ENCODE peak calls at places on chromosome 18, in six cellular contexts. One of them, this sample, is unnamed.

GRCh38 chr18:62634471-62634870 is 80.9 kb upstream of the PHLPP1 start:
- DNase-seq in GM23338: no peak
- DNase-seq in HepG2: no peak
- DNase-seq in spleen: no peak
- DNase-seq in breast epithelium: no peak
- DNase-seq in K562: peak
- DNase-seq in this sample: no peak

GRCh38 chr18:56756971-56757370 is 105.8 kb downstream of the WDR7 start:
- DNase-seq in GM23338: no peak
- DNase-seq in HepG2: no peak
- DNase-seq in spleen: no peak
- DNase-seq in breast epithelium: no peak
- DNase-seq in K562: no peak
- DNase-seq in this sample: peak

GRCh38 chr18:21980744-21981143 is 188.6 kb upstream of the GATA6 start:
- DNase-seq in GM23338: no peak
- DNase-seq in HepG2: peak
- DNase-seq in spleen: no peak
- DNase-seq in breast epithelium: no peak
- DNase-seq in K562: no peak
- DNase-seq in this sample: no peak

GRCh38 chr18:5717241-5717640 is 173.4 kb upstream of the EPB41L3 start:
- DNase-seq in GM23338: no peak
- DNase-seq in HepG2: no peak
- DNase-seq in spleen: no peak
- DNase-seq in breast epithelium: no peak
- DNase-seq in K562: no peak
- DNase-seq in this sample: no peak

GRCh38 chr18:35030234-35030989 is 10.8 kb upstream of the MAPRE2 start:
- DNase-seq in GM23338: no peak
- DNase-seq in HepG2: no peak
- DNase-seq in spleen: no peak
- DNase-seq in breast epithelium: no peak
- DNase-seq in K562: no peak
- DNase-seq in this sample: no peak

GRCh38 chr18:68667121-68667520 is 47.8 kb downstream of the TMX3 start:
- DNase-seq in GM23338: no peak
- DNase-seq in HepG2: no peak
- DNase-seq in spleen: no peak
- DNase-seq in breast epithelium: no peak
- DNase-seq in K562: no peak
- DNase-seq in this sample: no peak

GRCh38 chr18:11553098-11553940 is 56.1 kb upstream of the SLC35G4 start:
- DNase-seq in GM23338: peak
- DNase-seq in HepG2: peak
- DNase-seq in spleen: no peak
- DNase-seq in breast epithelium: no peak
- DNase-seq in K562: peak
- DNase-seq in this sample: peak

GRCh38 chr18:35998967-35999366 is 26.5 kb downstream of the RMP24 start:
- DNase-seq in GM23338: peak
- DNase-seq in HepG2: no peak
- DNase-seq in spleen: no peak
- DNase-seq in breast epithelium: no peak
- DNase-seq in K562: peak
- DNase-seq in this sample: no peak

GRCh38 chr18:70559446-70559845 is 270.6 kb downstream of the SOCS6 start:
- DNase-seq in GM23338: no peak
- DNase-seq in HepG2: no peak
- DNase-seq in spleen: no peak
- DNase-seq in breast epithelium: no peak
- DNase-seq in K562: no peak
- DNase-seq in this sample: no peak

GRCh38 chr18:11980555-11981382 is 538 bp upstream of the IMPA2 start:
- DNase-seq in GM23338: peak
- DNase-seq in HepG2: peak
- DNase-seq in spleen: peak
- DNase-seq in breast epithelium: peak
- DNase-seq in K562: peak
- DNase-seq in this sample: peak

GRCh38 chr18:59220784-59221765 is 1.1 kb downstream of the GRP start:
- DNase-seq in GM23338: peak
- DNase-seq in HepG2: no peak
- DNase-seq in spleen: no peak
- DNase-seq in breast epithelium: no peak
- DNase-seq in K562: no peak
- DNase-seq in this sample: no peak

GRCh38 chr18:35680139-35680551 is 98.6 kb downstream of the GALNT1 start:
- DNase-seq in GM23338: no peak
- DNase-seq in HepG2: peak
- DNase-seq in spleen: no peak
- DNase-seq in breast epithelium: no peak
- DNase-seq in K562: no peak
- DNase-seq in this sample: no peak

GRCh38 chr18:77124452-77124922 is 8.1 kb downstream of the MBP start:
- DNase-seq in GM23338: peak
- DNase-seq in HepG2: no peak
- DNase-seq in spleen: peak
- DNase-seq in breast epithelium: no peak
- DNase-seq in K562: no peak
- DNase-seq in this sample: no peak

GRCh38 chr18:13503839-13504238 is 222.5 kb downstream of the FAM210A start:
- DNase-seq in GM23338: no peak
- DNase-seq in HepG2: no peak
- DNase-seq in spleen: no peak
- DNase-seq in breast epithelium: no peak
- DNase-seq in K562: no peak
- DNase-seq in this sample: no peak

GRCh38 chr18:55100817-55101457 is 141.7 kb upstream of the CCDC68 start:
- DNase-seq in GM23338: no peak
- DNase-seq in HepG2: no peak
- DNase-seq in spleen: no peak
- DNase-seq in breast epithelium: no peak
- DNase-seq in K562: no peak
- DNase-seq in this sample: no peak

GRCh38 chr18:154151-154550 is 4.2 kb upstream of the USP14 start:
- DNase-seq in GM23338: no peak
- DNase-seq in HepG2: no peak
- DNase-seq in spleen: no peak
- DNase-seq in breast epithelium: no peak
- DNase-seq in K562: no peak
- DNase-seq in this sample: no peak

GRCh38 chr18:44901283-44901682 is 220.6 kb downstream of the SETBP1 start:
- DNase-seq in GM23338: peak
- DNase-seq in HepG2: no peak
- DNase-seq in spleen: no peak
- DNase-seq in breast epithelium: no peak
- DNase-seq in K562: no peak
- DNase-seq in this sample: no peak

GRCh38 chr18:12911025-12911927 is 27.2 kb upstream of the PTPN2 start:
- DNase-seq in GM23338: peak
- DNase-seq in HepG2: no peak
- DNase-seq in spleen: peak
- DNase-seq in breast epithelium: no peak
- DNase-seq in K562: no peak
- DNase-seq in this sample: no peak

GRCh38 chr18:73414069-73414468 is 546.3 kb upstream of the NETO1 start:
- DNase-seq in GM23338: no peak
- DNase-seq in HepG2: no peak
- DNase-seq in spleen: no peak
- DNase-seq in breast epithelium: no peak
- DNase-seq in K562: no peak
- DNase-seq in this sample: no peak

GRCh38 chr18:37019157-37019571 is 190.2 kb downstream of the KIAA1328 start:
- DNase-seq in GM23338: peak
- DNase-seq in HepG2: peak
- DNase-seq in spleen: no peak
- DNase-seq in breast epithelium: no peak
- DNase-seq in K562: no peak
- DNase-seq in this sample: no peak

GRCh38 chr18:21686282-21687105 is 18.1 kb downstream of the ABHD3 start:
- DNase-seq in GM23338: no peak
- DNase-seq in HepG2: peak
- DNase-seq in spleen: no peak
- DNase-seq in breast epithelium: no peak
- DNase-seq in K562: peak
- DNase-seq in this sample: no peak

GRCh38 chr18:58334061-58334460 is 290.0 kb downstream of the NEDD4L start:
- DNase-seq in GM23338: no peak
- DNase-seq in HepG2: no peak
- DNase-seq in spleen: no peak
- DNase-seq in breast epithelium: no peak
- DNase-seq in K562: no peak
- DNase-seq in this sample: no peak

GRCh38 chr18:997499-997898 is 92.8 kb downstream of the ADCYAP1 start:
- DNase-seq in GM23338: no peak
- DNase-seq in HepG2: no peak
- DNase-seq in spleen: no peak
- DNase-seq in breast epithelium: no peak
- DNase-seq in K562: no peak
- DNase-seq in this sample: no peak

GRCh38 chr18:45662468-45662867 is 47.2 kb downstream of the SLC14A2 start:
- DNase-seq in GM23338: no peak
- DNase-seq in HepG2: no peak
- DNase-seq in spleen: no peak
- DNase-seq in breast epithelium: no peak
- DNase-seq in K562: no peak
- DNase-seq in this sample: no peak

GRCh38 chr18:2883137-2883671 is 36.4 kb downstream of the EMILIN2 start:
- DNase-seq in GM23338: no peak
- DNase-seq in HepG2: no peak
- DNase-seq in spleen: peak
- DNase-seq in breast epithelium: no peak
- DNase-seq in K562: no peak
- DNase-seq in this sample: peak

GRCh38 chr18:57052759-57053158 is 94.1 kb upstream of the BOD1L2 start:
- DNase-seq in GM23338: no peak
- DNase-seq in HepG2: no peak
- DNase-seq in spleen: no peak
- DNase-seq in breast epithelium: no peak
- DNase-seq in K562: no peak
- DNase-seq in this sample: no peak

GRCh38 chr18:8800445-8800844 is 95.1 kb downstream of the MTCL1 start:
- DNase-seq in GM23338: peak
- DNase-seq in HepG2: no peak
- DNase-seq in spleen: no peak
- DNase-seq in breast epithelium: no peak
- DNase-seq in K562: no peak
- DNase-seq in this sample: no peak

GRCh38 chr18:79933765-79934164 is 17.7 kb downstream of the SLC66A2 start:
- DNase-seq in GM23338: peak
- DNase-seq in HepG2: peak
- DNase-seq in spleen: peak
- DNase-seq in breast epithelium: peak
- DNase-seq in K562: no peak
- DNase-seq in this sample: peak

GRCh38 chr18:26532367-26533340 is 15.7 kb downstream of the KCTD1 start:
- DNase-seq in GM23338: peak
- DNase-seq in HepG2: no peak
- DNase-seq in spleen: no peak
- DNase-seq in breast epithelium: no peak
- DNase-seq in K562: no peak
- DNase-seq in this sample: no peak

GRCh38 chr18:68489018-68489792 is 225.7 kb downstream of the TMX3 start:
- DNase-seq in GM23338: peak
- DNase-seq in HepG2: no peak
- DNase-seq in spleen: no peak
- DNase-seq in breast epithelium: no peak
- DNase-seq in K562: no peak
- DNase-seq in this sample: no peak

GRCh38 chr18:55318864-55319516 is 269.0 kb downstream of the TCF4 start:
- DNase-seq in GM23338: no peak
- DNase-seq in HepG2: no peak
- DNase-seq in spleen: no peak
- DNase-seq in breast epithelium: no peak
- DNase-seq in K562: no peak
- DNase-seq in this sample: no peak

GRCh38 chr18:48743046-48743445 is 204.2 kb downstream of the CTIF start:
- DNase-seq in GM23338: no peak
- DNase-seq in HepG2: no peak
- DNase-seq in spleen: no peak
- DNase-seq in breast epithelium: no peak
- DNase-seq in K562: no peak
- DNase-seq in this sample: peak
- H3K4me3 ChIP-seq in GM23338: no peak
- H3K4me3 ChIP-seq in HepG2: no peak
- H3K4me3 ChIP-seq in spleen: no peak
- H3K4me3 ChIP-seq in breast epithelium: no peak
- H3K4me3 ChIP-seq in K562: no peak
- H3K4me3 ChIP-seq in this sample: no peak

GRCh38 chr18:78884502-78884901 is 95.1 kb upstream of the SALL3 start:
- DNase-seq in GM23338: peak
- DNase-seq in HepG2: no peak
- DNase-seq in spleen: no peak
- DNase-seq in breast epithelium: no peak
- DNase-seq in K562: no peak
- DNase-seq in this sample: no peak
- TF ChIP-seq CTCF in GM23338: peak
- TF ChIP-seq CTCF in HepG2: no peak
- TF ChIP-seq CTCF in spleen: no peak
- TF ChIP-seq CTCF in breast epithelium: no peak
- TF ChIP-seq CTCF in K562: no peak
- TF ChIP-seq CTCF in this sample: peak

GRCh38 chr18:23054553-23054952 is 80.7 kb upstream of the CABLES1 start:
- DNase-seq in GM23338: no peak
- DNase-seq in HepG2: no peak
- DNase-seq in spleen: no peak
- DNase-seq in breast epithelium: no peak
- DNase-seq in K562: no peak
- DNase-seq in this sample: no peak

GRCh38 chr18:23057096-23057495 is 78.2 kb upstream of the CABLES1 start:
- DNase-seq in GM23338: no peak
- DNase-seq in HepG2: no peak
- DNase-seq in spleen: no peak
- DNase-seq in breast epithelium: no peak
- DNase-seq in K562: no peak
- DNase-seq in this sample: no peak

GRCh38 chr18:23058746-23059440 is 76.4 kb upstream of the CABLES1 start:
- DNase-seq in GM23338: no peak
- DNase-seq in HepG2: no peak
- DNase-seq in spleen: no peak
- DNase-seq in breast epithelium: no peak
- DNase-seq in K562: no peak
- DNase-seq in this sample: no peak

GRCh38 chr18:23053756-23054457 is 81.4 kb upstream of the CABLES1 start:
- DNase-seq in GM23338: peak
- DNase-seq in HepG2: peak
- DNase-seq in spleen: no peak
- DNase-seq in breast epithelium: peak
- DNase-seq in K562: no peak
- DNase-seq in this sample: peak

GRCh38 chr18:23056315-23056714 is 79.0 kb upstream of the CABLES1 start:
- DNase-seq in GM23338: no peak
- DNase-seq in HepG2: no peak
- DNase-seq in spleen: no peak
- DNase-seq in breast epithelium: no peak
- DNase-seq in K562: no peak
- DNase-seq in this sample: no peak
- TF ChIP-seq POLR2AphosphoS5 in GM23338: no peak
- TF ChIP-seq POLR2AphosphoS5 in HepG2: no peak
- TF ChIP-seq POLR2AphosphoS5 in spleen: no peak
- TF ChIP-seq POLR2AphosphoS5 in breast epithelium: no peak
- TF ChIP-seq POLR2AphosphoS5 in K562: no peak
- TF ChIP-seq POLR2AphosphoS5 in this sample: no peak

GRCh38 chr18:75202976-75203375 is 6.0 kb downstream of the PTGR3 start:
- DNase-seq in GM23338: no peak
- DNase-seq in HepG2: no peak
- DNase-seq in spleen: no peak
- DNase-seq in breast epithelium: no peak
- DNase-seq in K562: no peak
- DNase-seq in this sample: no peak
- H3K4me3 ChIP-seq in GM23338: no peak
- H3K4me3 ChIP-seq in HepG2: no peak
- H3K4me3 ChIP-seq in spleen: no peak
- H3K4me3 ChIP-seq in breast epithelium: no peak
- H3K4me3 ChIP-seq in K562: no peak
- H3K4me3 ChIP-seq in this sample: no peak